ENCODE peak calls at places on chromosomes 16 and 17, in seven cellular contexts. One of them, this sample, is unnamed.

GRCh38 chr16:13940397-13940933 is 20.5 kb downstream of the ERCC4 start:
- DNase-seq in cardiac fibroblast: no peak
- DNase-seq in CD4-positive, CD25-positive, alpha-beta regulatory T cell: no peak
- DNase-seq in hypothalamus: no peak
- DNase-seq in cardiac muscle cell: no peak
- DNase-seq in brain microvascular endothelial cell: no peak
- DNase-seq in fibroblast of mammary gland: no peak
- DNase-seq in this sample: no peak

GRCh38 chr17:39921323-39921722 is 2.9 kb upstream of the GSDMB start:
- DNase-seq in cardiac fibroblast: no peak
- DNase-seq in CD4-positive, CD25-positive, alpha-beta regulatory T cell: no peak
- DNase-seq in hypothalamus: no peak
- DNase-seq in cardiac muscle cell: no peak
- DNase-seq in brain microvascular endothelial cell: no peak
- DNase-seq in fibroblast of mammary gland: no peak
- DNase-seq in this sample: no peak

GRCh38 chr17:42904110-42904469 is 3.5 kb downstream of the G6PC1 start:
- DNase-seq in cardiac fibroblast: no peak
- DNase-seq in CD4-positive, CD25-positive, alpha-beta regulatory T cell: no peak
- DNase-seq in hypothalamus: no peak
- DNase-seq in cardiac muscle cell: no peak
- DNase-seq in brain microvascular endothelial cell: no peak
- DNase-seq in fibroblast of mammary gland: no peak
- DNase-seq in this sample: no peak

GRCh38 chr17:45293413-45294211 is 23.2 kb downstream of the MAP3K14 start:
- DNase-seq in cardiac fibroblast: peak
- DNase-seq in CD4-positive, CD25-positive, alpha-beta regulatory T cell: no peak
- DNase-seq in hypothalamus: peak
- DNase-seq in cardiac muscle cell: peak
- DNase-seq in brain microvascular endothelial cell: peak
- DNase-seq in fibroblast of mammary gland: peak
- DNase-seq in this sample: peak

GRCh38 chr17:82598256-82599011 is 49.8 kb downstream of the WDR45B start:
- DNase-seq in cardiac fibroblast: peak
- DNase-seq in CD4-positive, CD25-positive, alpha-beta regulatory T cell: no peak
- DNase-seq in hypothalamus: no peak
- DNase-seq in cardiac muscle cell: no peak
- DNase-seq in brain microvascular endothelial cell: peak
- DNase-seq in fibroblast of mammary gland: peak
- DNase-seq in this sample: no peak

GRCh38 chr17:56172517-56172982 is 19.3 kb downstream of the ANKFN1 start:
- DNase-seq in cardiac fibroblast: no peak
- DNase-seq in CD4-positive, CD25-positive, alpha-beta regulatory T cell: no peak
- DNase-seq in hypothalamus: no peak
- DNase-seq in cardiac muscle cell: peak
- DNase-seq in brain microvascular endothelial cell: no peak
- DNase-seq in fibroblast of mammary gland: no peak
- DNase-seq in this sample: no peak

GRCh38 chr17:44360826-44361225 is 2.8 kb downstream of the FAM171A2 start:
- DNase-seq in cardiac fibroblast: peak
- DNase-seq in CD4-positive, CD25-positive, alpha-beta regulatory T cell: no peak
- DNase-seq in hypothalamus: no peak
- DNase-seq in cardiac muscle cell: peak
- DNase-seq in brain microvascular endothelial cell: peak
- DNase-seq in fibroblast of mammary gland: peak
- DNase-seq in this sample: no peak

GRCh38 chr16:11232852-11233726 is 22.9 kb downstream of the SOCS1 start:
- DNase-seq in cardiac fibroblast: no peak
- DNase-seq in CD4-positive, CD25-positive, alpha-beta regulatory T cell: peak
- DNase-seq in hypothalamus: no peak
- DNase-seq in cardiac muscle cell: no peak
- DNase-seq in brain microvascular endothelial cell: no peak
- DNase-seq in fibroblast of mammary gland: no peak
- DNase-seq in this sample: no peak

GRCh38 chr16:54362801-54363200 is 76.2 kb upstream of the IRX3 start:
- DNase-seq in cardiac fibroblast: no peak
- DNase-seq in CD4-positive, CD25-positive, alpha-beta regulatory T cell: no peak
- DNase-seq in hypothalamus: no peak
- DNase-seq in cardiac muscle cell: no peak
- DNase-seq in brain microvascular endothelial cell: no peak
- DNase-seq in fibroblast of mammary gland: no peak
- DNase-seq in this sample: no peak

GRCh38 chr17:31050948-31051347 is 43.8 kb upstream of the NF1 start:
- DNase-seq in cardiac fibroblast: no peak
- DNase-seq in CD4-positive, CD25-positive, alpha-beta regulatory T cell: no peak
- DNase-seq in hypothalamus: no peak
- DNase-seq in cardiac muscle cell: no peak
- DNase-seq in brain microvascular endothelial cell: no peak
- DNase-seq in fibroblast of mammary gland: no peak
- DNase-seq in this sample: no peak

GRCh38 chr16:369866-370436 is 387 bp downstream of the MRPL28 start:
- DNase-seq in cardiac fibroblast: peak
- DNase-seq in CD4-positive, CD25-positive, alpha-beta regulatory T cell: no peak
- DNase-seq in hypothalamus: no peak
- DNase-seq in cardiac muscle cell: peak
- DNase-seq in brain microvascular endothelial cell: no peak
- DNase-seq in fibroblast of mammary gland: no peak
- DNase-seq in this sample: no peak

GRCh38 chr16:57038151-57038550 is 48.8 kb downstream of the NLRC5 start:
- DNase-seq in cardiac fibroblast: peak
- DNase-seq in CD4-positive, CD25-positive, alpha-beta regulatory T cell: no peak
- DNase-seq in hypothalamus: no peak
- DNase-seq in cardiac muscle cell: no peak
- DNase-seq in brain microvascular endothelial cell: peak
- DNase-seq in fibroblast of mammary gland: peak
- DNase-seq in this sample: no peak

GRCh38 chr17:27497696-27498095 is 41.4 kb downstream of the KSR1 start:
- DNase-seq in cardiac fibroblast: no peak
- DNase-seq in CD4-positive, CD25-positive, alpha-beta regulatory T cell: no peak
- DNase-seq in hypothalamus: no peak
- DNase-seq in cardiac muscle cell: no peak
- DNase-seq in brain microvascular endothelial cell: no peak
- DNase-seq in fibroblast of mammary gland: no peak
- DNase-seq in this sample: no peak

GRCh38 chr17:2362881-2363280 is 25.6 kb downstream of the SGSM2 start:
- DNase-seq in cardiac fibroblast: no peak
- DNase-seq in CD4-positive, CD25-positive, alpha-beta regulatory T cell: no peak
- DNase-seq in hypothalamus: no peak
- DNase-seq in cardiac muscle cell: no peak
- DNase-seq in brain microvascular endothelial cell: no peak
- DNase-seq in fibroblast of mammary gland: no peak
- DNase-seq in this sample: no peak

GRCh38 chr16:54459509-54460235 is 173.1 kb upstream of the IRX3 start:
- DNase-seq in cardiac fibroblast: no peak
- DNase-seq in CD4-positive, CD25-positive, alpha-beta regulatory T cell: no peak
- DNase-seq in hypothalamus: no peak
- DNase-seq in cardiac muscle cell: no peak
- DNase-seq in brain microvascular endothelial cell: no peak
- DNase-seq in fibroblast of mammary gland: peak
- DNase-seq in this sample: no peak

GRCh38 chr17:38864636-38865398 is 5.0 kb upstream of the LASP1 start:
- DNase-seq in cardiac fibroblast: peak
- DNase-seq in CD4-positive, CD25-positive, alpha-beta regulatory T cell: no peak
- DNase-seq in hypothalamus: no peak
- DNase-seq in cardiac muscle cell: peak
- DNase-seq in brain microvascular endothelial cell: peak
- DNase-seq in fibroblast of mammary gland: peak
- DNase-seq in this sample: no peak

GRCh38 chr16:26665166-26665939 is 401.4 kb upstream of the C16orf82 start:
- DNase-seq in cardiac fibroblast: no peak
- DNase-seq in CD4-positive, CD25-positive, alpha-beta regulatory T cell: no peak
- DNase-seq in hypothalamus: no peak
- DNase-seq in cardiac muscle cell: no peak
- DNase-seq in brain microvascular endothelial cell: no peak
- DNase-seq in fibroblast of mammary gland: no peak
- DNase-seq in this sample: no peak

GRCh38 chr16:80027007-80027965 is 426.7 kb upstream of the MAF start:
- DNase-seq in cardiac fibroblast: peak
- DNase-seq in CD4-positive, CD25-positive, alpha-beta regulatory T cell: peak
- DNase-seq in hypothalamus: no peak
- DNase-seq in cardiac muscle cell: no peak
- DNase-seq in brain microvascular endothelial cell: peak
- DNase-seq in fibroblast of mammary gland: peak
- DNase-seq in this sample: peak

GRCh38 chr17:50867856-50868438 is 1.8 kb upstream of the TOB1 start:
- DNase-seq in cardiac fibroblast: no peak
- DNase-seq in CD4-positive, CD25-positive, alpha-beta regulatory T cell: no peak
- DNase-seq in hypothalamus: no peak
- DNase-seq in cardiac muscle cell: no peak
- DNase-seq in brain microvascular endothelial cell: no peak
- DNase-seq in fibroblast of mammary gland: no peak
- DNase-seq in this sample: no peak

GRCh38 chr16:22189473-22190168 is 16.5 kb upstream of the EEF2K start:
- DNase-seq in cardiac fibroblast: peak
- DNase-seq in CD4-positive, CD25-positive, alpha-beta regulatory T cell: peak
- DNase-seq in hypothalamus: no peak
- DNase-seq in cardiac muscle cell: peak
- DNase-seq in brain microvascular endothelial cell: no peak
- DNase-seq in fibroblast of mammary gland: peak
- DNase-seq in this sample: no peak

GRCh38 chr17:7045492-7046126 is 1.7 kb upstream of the SLC16A11 start:
- DNase-seq in cardiac fibroblast: peak
- DNase-seq in CD4-positive, CD25-positive, alpha-beta regulatory T cell: peak
- DNase-seq in hypothalamus: peak
- DNase-seq in cardiac muscle cell: peak
- DNase-seq in brain microvascular endothelial cell: peak
- DNase-seq in fibroblast of mammary gland: peak
- DNase-seq in this sample: no peak

GRCh38 chr16:22375963-22376640 is 1.7 kb upstream of the CDR2 start:
- DNase-seq in cardiac fibroblast: no peak
- DNase-seq in CD4-positive, CD25-positive, alpha-beta regulatory T cell: no peak
- DNase-seq in hypothalamus: no peak
- DNase-seq in cardiac muscle cell: no peak
- DNase-seq in brain microvascular endothelial cell: no peak
- DNase-seq in fibroblast of mammary gland: no peak
- DNase-seq in this sample: no peak